ENCODE peak calls at places on chromosomes 6 and 20, in four cellular contexts. One of them, this sample, is unnamed.

GRCh38 chr6:134622382-134623173 is 304.7 kb upstream of the SGK1 start:
- DNase-seq in mucosa of descending colon: no peak
- DNase-seq in H54: no peak
- DNase-seq in NCI-H510A: no peak
- DNase-seq in this sample: no peak

GRCh38 chr20:35661013-35661412 is 3.7 kb downstream of the CPNE1 start:
- DNase-seq in mucosa of descending colon: no peak
- DNase-seq in H54: no peak
- DNase-seq in NCI-H510A: no peak
- DNase-seq in this sample: no peak

GRCh38 chr6:34205916-34206315 is 30.8 kb upstream of the HMGA1 start:
- DNase-seq in H54: no peak
- DNase-seq in NCI-H510A: no peak
- DNase-seq in mucosa of descending colon: no peak
- DNase-seq in this sample: no peak

GRCh38 chr20:1835126-1835525 is 60.1 kb upstream of the SIRPA start:
- DNase-seq in NCI-H510A: no peak
- DNase-seq in H54: no peak
- DNase-seq in mucosa of descending colon: no peak
- DNase-seq in this sample: no peak

GRCh38 chr6:160426146-160426545 is 78.0 kb downstream of the SLC22A3 start:
- DNase-seq in H54: no peak
- DNase-seq in NCI-H510A: no peak
- DNase-seq in mucosa of descending colon: no peak
- DNase-seq in this sample: no peak

GRCh38 chr20:25067102-25067987 is 9.4 kb upstream of the ACSS1 start:
- DNase-seq in mucosa of descending colon: no peak
- DNase-seq in H54: no peak
- DNase-seq in NCI-H510A: no peak
- DNase-seq in this sample: no peak

GRCh38 chr20:54078296-54078695 is 7.9 kb upstream of the BCAS1 start:
- DNase-seq in H54: no peak
- DNase-seq in NCI-H510A: no peak
- DNase-seq in mucosa of descending colon: no peak
- DNase-seq in this sample: no peak

GRCh38 chr20:62840244-62841197 is 21.1 kb downstream of the TCFL5 start:
- DNase-seq in H54: no peak
- DNase-seq in NCI-H510A: no peak
- DNase-seq in mucosa of descending colon: peak
- DNase-seq in this sample: no peak

GRCh38 chr6:170344631-170345576 is 38.3 kb downstream of the FAM120B start:
- DNase-seq in mucosa of descending colon: no peak
- DNase-seq in NCI-H510A: no peak
- DNase-seq in H54: peak
- DNase-seq in this sample: no peak

GRCh38 chr6:106360989-106361430 is 493 bp downstream of the CRYBG1 start:
- DNase-seq in NCI-H510A: peak
- DNase-seq in H54: no peak
- DNase-seq in mucosa of descending colon: peak
- DNase-seq in this sample: peak

GRCh38 chr6:53306819-53307347 is 41.9 kb downstream of the ELOVL5 start:
- DNase-seq in H54: peak
- DNase-seq in mucosa of descending colon: no peak
- DNase-seq in NCI-H510A: no peak
- DNase-seq in this sample: no peak

GRCh38 chr20:49377326-49377725 is 99.5 kb upstream of the ZNFX1 start:
- DNase-seq in H54: no peak
- DNase-seq in NCI-H510A: no peak
- DNase-seq in mucosa of descending colon: no peak
- DNase-seq in this sample: no peak

GRCh38 chr20:57697540-57697939 is 12.3 kb downstream of the PMEPA1 start:
- DNase-seq in H54: no peak
- DNase-seq in NCI-H510A: no peak
- DNase-seq in mucosa of descending colon: no peak
- DNase-seq in this sample: no peak

GRCh38 chr6:52483671-52484003 is 63.5 kb downstream of the EFHC1 start:
- DNase-seq in NCI-H510A: no peak
- DNase-seq in H54: no peak
- DNase-seq in mucosa of descending colon: no peak
- DNase-seq in this sample: no peak

GRCh38 chr6:157789861-157790260 is 33.2 kb upstream of the SNX9 start:
- DNase-seq in H54: no peak
- DNase-seq in mucosa of descending colon: no peak
- DNase-seq in NCI-H510A: no peak
- DNase-seq in this sample: no peak

GRCh38 chr6:18261877-18262276 is 2.5 kb downstream of the DEK start:
- DNase-seq in NCI-H510A: no peak
- DNase-seq in mucosa of descending colon: no peak
- DNase-seq in H54: no peak
- DNase-seq in this sample: no peak

GRCh38 chr6:53611342-53611741 is 54.2 kb downstream of the KLHL31 start:
- DNase-seq in H54: no peak
- DNase-seq in mucosa of descending colon: no peak
- DNase-seq in NCI-H510A: no peak
- DNase-seq in this sample: no peak

GRCh38 chr6:149680490-149680889 is 32.0 kb upstream of the KATNA1 start:
- DNase-seq in H54: no peak
- DNase-seq in mucosa of descending colon: no peak
- DNase-seq in NCI-H510A: no peak
- DNase-seq in this sample: no peak

GRCh38 chr20:707711-708110 is 32.1 kb upstream of the SCRT2 start:
- DNase-seq in NCI-H510A: no peak
- DNase-seq in H54: no peak
- DNase-seq in mucosa of descending colon: no peak
- DNase-seq in this sample: no peak

GRCh38 chr6:33933101-33933500 is 129.3 kb upstream of the MLN start:
- DNase-seq in H54: no peak
- DNase-seq in NCI-H510A: no peak
- DNase-seq in mucosa of descending colon: no peak
- DNase-seq in this sample: no peak

GRCh38 chr20:35315199-35316020 is 23.2 kb upstream of the FAM83C start:
- DNase-seq in H54: no peak
- DNase-seq in NCI-H510A: no peak
- DNase-seq in mucosa of descending colon: no peak
- DNase-seq in this sample: no peak

GRCh38 chr6:112235956-112236355 is 18.4 kb downstream of the LAMA4 start:
- DNase-seq in NCI-H510A: no peak
- DNase-seq in mucosa of descending colon: no peak
- DNase-seq in H54: no peak
- DNase-seq in this sample: no peak

GRCh38 chr6:135382182-135382628 is 115.3 kb downstream of the AHI1 start:
- DNase-seq in H54: no peak
- DNase-seq in mucosa of descending colon: no peak
- DNase-seq in NCI-H510A: no peak
- DNase-seq in this sample: no peak

GRCh38 chr20:59087829-59088433 is 45.3 kb upstream of the PRELID3B start:
- DNase-seq in H54: peak
- DNase-seq in mucosa of descending colon: peak
- DNase-seq in NCI-H510A: no peak
- DNase-seq in this sample: peak

GRCh38 chr6:14292119-14292518 is 174.5 kb downstream of the CD83 start:
- DNase-seq in mucosa of descending colon: no peak
- DNase-seq in H54: no peak
- DNase-seq in NCI-H510A: peak
- DNase-seq in this sample: no peak

GRCh38 chr6:16519265-16520242 is 241.7 kb downstream of the ATXN1 start:
- DNase-seq in H54: no peak
- DNase-seq in mucosa of descending colon: no peak
- DNase-seq in NCI-H510A: no peak
- DNase-seq in this sample: no peak

GRCh38 chr6:132937466-132937906 is 123.1 kb downstream of the RPS12 start:
- DNase-seq in H54: peak
- DNase-seq in mucosa of descending colon: no peak
- DNase-seq in NCI-H510A: no peak
- DNase-seq in this sample: no peak

GRCh38 chr20:25320035-25320800 is 70.4 kb downstream of the ABHD12 start:
- DNase-seq in mucosa of descending colon: peak
- DNase-seq in H54: no peak
- DNase-seq in NCI-H510A: no peak
- DNase-seq in this sample: no peak

GRCh38 chr20:3188823-3189413 is 15.6 kb downstream of the DDRGK1 start:
- DNase-seq in mucosa of descending colon: peak
- DNase-seq in NCI-H510A: no peak
- DNase-seq in H54: no peak
- DNase-seq in this sample: peak

GRCh38 chr6:12163744-12164507 is 126.2 kb upstream of the EDN1 start:
- DNase-seq in NCI-H510A: no peak
- DNase-seq in mucosa of descending colon: no peak
- DNase-seq in H54: no peak
- DNase-seq in this sample: no peak

GRCh38 chr6:101391772-101392560 is 1.5 kb upstream of the GRIK2 start:
- DNase-seq in mucosa of descending colon: no peak
- DNase-seq in NCI-H510A: no peak
- DNase-seq in H54: peak
- DNase-seq in this sample: no peak

GRCh38 chr6:6543181-6543879 is 45.2 kb upstream of the LY86 start:
- DNase-seq in NCI-H510A: no peak
- DNase-seq in mucosa of descending colon: no peak
- DNase-seq in H54: no peak
- DNase-seq in this sample: no peak

GRCh38 chr20:2026004-2026403 is 32.1 kb upstream of the PDYN start:
- DNase-seq in mucosa of descending colon: no peak
- DNase-seq in NCI-H510A: no peak
- DNase-seq in H54: no peak
- DNase-seq in this sample: no peak

GRCh38 chr20:1912056-1912455 is 16.8 kb downstream of the SIRPA start:
- DNase-seq in NCI-H510A: no peak
- DNase-seq in mucosa of descending colon: no peak
- DNase-seq in H54: no peak
- DNase-seq in this sample: no peak

GRCh38 chr6:72861059-72861458 is 239.2 kb downstream of the KCNQ5 start:
- DNase-seq in H54: no peak
- DNase-seq in NCI-H510A: no peak
- DNase-seq in mucosa of descending colon: no peak
- DNase-seq in this sample: no peak

GRCh38 chr6:43714311-43715055 is 26.9 kb upstream of the MRPS18A start:
- DNase-seq in NCI-H510A: no peak
- DNase-seq in H54: no peak
- DNase-seq in mucosa of descending colon: no peak
- DNase-seq in this sample: no peak

GRCh38 chr6:111796310-111796918 is 76.8 kb downstream of the FYN start:
- DNase-seq in NCI-H510A: no peak
- DNase-seq in mucosa of descending colon: no peak
- DNase-seq in H54: no peak
- DNase-seq in this sample: no peak

GRCh38 chr6:89976141-89977020 is 82.1 kb downstream of the GJA10 start:
- DNase-seq in NCI-H510A: no peak
- DNase-seq in H54: no peak
- DNase-seq in mucosa of descending colon: no peak
- DNase-seq in this sample: no peak

This sample was measured in lower lobe of right lung.